ENCODE peak calls at places on chromosomes 3 and 15, in four cellular contexts. E, I, C and V are unnamed samples.

GRCh38 chr3:102512734-102513518 is 78.1 kb downstream of the ZPLD1 start:
- DNase-seq in E (no peak), I (no peak), C (no peak), V (no peak)

GRCh38 chr3:132997404-132997803 is 40.8 kb upstream of the TMEM108 start:
- DNase-seq in E (no peak), I (no peak), C (no peak), V (no peak)

GRCh38 chr15:77817434-77817833 is 184.7 kb upstream of the LINGO1 start:
- DNase-seq in E (no peak), I (no peak), C (no peak), V (no peak)

GRCh38 chr15:78055923-78056713 is 21.4 kb downstream of the TBC1D2B start:
- DNase-seq in E (no peak), I (no peak), C (no peak), V (no peak)

GRCh38 chr15:73601449-73602425 is 31.5 kb downstream of the NPTN start:
- DNase-seq in E (no peak), I (peak; percentile 61), C (no peak), V (no peak)

GRCh38 chr3:66692751-66693140 is 191.9 kb upstream of the LRIG1 start:
- DNase-seq in E (no peak), I (no peak), C (no peak), V (no peak)

GRCh38 chr3:81451611-81452010 is 309.8 kb downstream of the GBE1 start:
- DNase-seq in E (no peak), I (no peak), C (no peak), V (no peak)

GRCh38 chr3:159499031-159499793 is 489.4 kb upstream of the IL12A start:
- DNase-seq in E (no peak), I (no peak), C (no peak), V (no peak)

GRCh38 chr3:69536306-69537020 is 150.6 kb upstream of the FRMD4B start:
- DNase-seq in E (no peak), I (no peak), C (no peak), V (no peak)

GRCh38 chr3:111811811-111812210 is 47.3 kb upstream of the PHLDB2 start:
- DNase-seq in E (no peak), I (no peak), C (no peak), V (no peak)

DNA sequence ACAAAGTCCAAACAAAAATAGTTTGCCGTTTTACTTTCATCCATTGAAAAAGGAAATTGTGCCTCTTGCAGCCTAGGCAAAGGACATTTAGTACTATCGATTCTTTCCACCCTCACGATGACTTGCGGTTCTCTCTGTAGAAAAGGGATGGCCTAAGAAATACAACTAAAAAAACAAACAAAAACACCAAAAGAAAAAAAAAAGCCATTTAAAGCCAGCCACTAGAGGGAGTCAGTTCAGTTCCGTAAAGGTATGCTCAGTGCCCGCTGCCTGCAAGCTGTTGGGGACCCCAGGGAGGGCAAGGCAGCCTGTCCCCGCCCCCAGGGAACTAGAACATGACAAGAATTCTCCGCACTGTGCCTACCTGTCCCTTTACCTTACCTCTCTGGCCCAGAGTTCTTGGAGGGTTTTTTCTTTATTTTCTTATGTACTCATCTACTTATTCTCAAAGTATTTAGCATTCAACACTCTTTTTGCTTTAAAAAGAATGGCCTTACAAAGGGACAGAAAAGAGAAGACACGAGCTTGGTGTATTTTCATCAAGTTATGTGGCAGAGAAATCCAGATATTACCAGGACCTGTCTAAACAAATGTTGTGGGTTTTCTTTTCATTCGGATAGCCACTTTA is 29.9 kb upstream of the NR2E3 start:
- DNase-seq in E (peak; percentile 54), I (peak; percentile 12), C (peak; percentile 49), V (peak; percentile 45)
- TF ChIP-seq SPI1 in E (no peak), I (no peak), C (no peak), V (peak; percentile 24)

GRCh38 chr3:38655708-38656300 is 6.3 kb upstream of the SCN5A start:
- DNase-seq in E (peak; percentile 34), I (peak; percentile 36), C (no peak), V (no peak)
- TF ChIP-seq SPI1 in E (no peak), I (no peak), C (no peak), V (no peak)

GRCh38 chr15:87669846-87670245 is 586.7 kb downstream of the NTRK3 start:
- DNase-seq in E (no peak), I (no peak), C (no peak), V (no peak)
- TF ChIP-seq SPI1 in E (no peak), I (no peak), C (no peak), V (no peak)

GRCh38 chr3:40306336-40306735 is 3.2 kb upstream of the EIF1B start:
- DNase-seq in E (no peak), I (no peak), C (no peak), V (no peak)

GRCh38 chr3:40299721-40300335 is 9.7 kb upstream of the EIF1B start:
- DNase-seq in E (no peak), I (peak; percentile 89), C (no peak), V (no peak)

GRCh38 chr3:40299130-40299720 is 10.3 kb upstream of the EIF1B start:
- DNase-seq in E (no peak), I (no peak), C (no peak), V (no peak)

GRCh38 chr3:40304352-40304751 is 5.2 kb upstream of the EIF1B start:
- DNase-seq in E (no peak), I (no peak), C (no peak), V (no peak)

DNA sequence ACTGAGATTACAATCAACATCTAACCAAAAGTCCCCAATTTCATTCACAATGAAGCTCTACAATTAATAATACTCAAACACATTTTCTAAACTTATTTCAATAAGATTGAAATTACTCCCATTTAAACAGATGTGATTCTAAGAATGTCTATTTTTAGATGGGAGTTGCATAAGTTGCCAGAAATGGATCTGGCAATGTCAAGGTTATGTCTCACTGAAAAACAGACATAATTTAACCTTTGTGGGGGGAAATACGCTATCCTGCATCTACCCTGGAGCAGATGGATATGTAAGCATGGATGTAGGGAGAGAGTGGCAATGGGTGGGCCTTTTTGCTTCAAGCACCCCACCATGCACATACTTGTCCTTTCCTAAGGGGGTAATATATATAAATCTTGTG is 6.7 kb upstream of the EIF1B start:
- DNase-seq in E (no peak), I (no peak), C (no peak), V (no peak)
- TF ChIP-seq SPI1 in E (no peak), I (no peak), C (no peak), V (no peak)

DNA sequence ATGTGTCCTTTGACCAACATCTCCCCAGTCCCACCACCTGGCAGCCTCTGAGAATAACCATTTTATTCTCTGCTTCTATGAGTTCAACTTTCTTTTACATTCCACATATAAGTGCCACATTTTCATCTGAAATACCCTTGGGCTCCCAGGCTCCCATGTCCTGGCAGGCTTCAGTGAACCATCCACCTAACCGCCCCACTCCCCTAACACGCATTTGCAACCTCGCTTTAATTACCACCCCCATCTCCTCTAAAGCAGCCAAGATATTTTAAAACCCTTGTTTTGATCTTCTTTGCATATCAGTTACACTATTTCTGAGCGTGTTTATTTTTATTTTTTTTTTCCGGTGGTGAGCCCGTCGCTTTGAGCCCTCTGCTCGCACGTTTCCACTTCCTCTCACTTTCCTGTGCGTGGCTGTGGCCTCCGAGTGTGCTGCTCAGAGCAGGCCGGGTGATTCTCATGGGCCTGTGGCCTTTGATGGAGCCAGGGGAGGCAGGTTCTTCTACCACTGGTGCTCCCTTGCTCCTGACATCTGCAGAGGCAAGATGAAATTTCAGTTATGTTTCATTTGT is 195.4 kb upstream of the LPP start:
- DNase-seq in E (no peak), I (peak; percentile 57), C (no peak), V (no peak)
- TF ChIP-seq SPI1 in E (no peak), I (peak; percentile 48), C (peak; percentile 45), V (peak; percentile 63)

GRCh38 chr3:52524752-52525661 is 8.7 kb downstream of the NT5DC2 start:
- DNase-seq in E (no peak), I (no peak), C (no peak), V (no peak)
- TF ChIP-seq SPI1 in E (no peak), I (no peak), C (no peak), V (no peak)

DNA sequence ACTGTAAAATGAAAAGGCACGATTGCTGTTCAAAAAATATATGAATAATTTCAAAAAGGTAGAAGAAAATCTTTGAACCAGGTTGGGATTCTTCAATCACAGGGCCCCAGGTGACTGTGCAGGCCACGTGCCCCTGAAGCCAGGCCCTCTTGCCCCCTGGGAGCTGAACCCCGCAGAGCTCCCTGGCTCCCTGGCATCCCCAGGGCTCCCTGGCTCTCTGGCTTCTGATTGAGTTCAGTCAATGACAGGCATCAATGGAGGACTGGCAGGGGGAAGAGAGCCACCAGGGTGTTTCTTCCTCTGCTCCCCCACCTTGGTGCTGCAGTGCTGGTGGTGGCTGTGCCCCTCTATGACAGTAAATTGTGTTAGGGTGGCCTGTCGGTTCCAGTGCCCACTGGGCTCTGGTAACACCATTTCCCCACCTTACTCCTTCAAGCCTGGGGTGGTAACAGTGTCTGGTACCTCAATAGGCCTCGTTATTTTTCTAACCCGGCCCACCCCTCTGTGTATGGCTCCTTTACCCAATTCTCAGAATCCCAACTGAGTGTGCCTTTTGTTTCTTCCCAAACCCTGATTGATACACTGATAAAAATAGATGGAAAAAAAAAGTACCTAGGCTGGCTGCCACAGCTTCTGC is 62.7 kb downstream of the STARD5 start:
- DNase-seq in E (no peak), I (no peak), C (no peak), V (no peak)
- TF ChIP-seq SPI1 in E (no peak), I (no peak), C (no peak), V (no peak)

GRCh38 chr3:188687389-188687788 is 484.4 kb upstream of the TPRG1 start:
- DNase-seq in E (no peak), I (peak; percentile 29), C (no peak), V (no peak)
- TF ChIP-seq SPI1 in E (no peak), I (no peak), C (no peak), V (no peak)

GRCh38 chr3:189967254-189967865 is 153.3 kb downstream of the P3H2 start:
- DNase-seq in E (peak; percentile 29), I (peak; percentile 26), C (no peak), V (peak; percentile 21)
- TF ChIP-seq SPI1 in E (no peak), I (no peak), C (no peak), V (no peak)

DNA sequence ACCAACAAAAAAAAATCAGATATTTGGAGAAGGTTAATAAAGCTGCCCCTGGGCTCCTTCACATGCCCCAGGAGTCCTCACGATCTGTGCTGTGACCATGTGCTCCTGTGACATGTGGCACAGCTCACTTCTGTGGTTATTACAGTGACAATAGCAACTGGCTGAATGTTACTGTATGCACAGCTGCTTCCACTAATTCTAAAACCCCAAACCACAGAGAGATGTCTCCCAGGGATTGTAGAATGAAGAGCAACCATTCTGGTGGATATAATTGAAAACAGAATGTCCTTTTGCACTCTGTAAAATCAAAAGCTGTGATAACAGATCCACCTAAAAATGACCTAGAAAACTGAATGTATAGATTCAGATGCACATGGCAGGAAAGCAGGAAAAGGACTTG is 489.2 kb upstream of the CNTN4 start:
- DNase-seq in E (no peak), I (no peak), C (no peak), V (no peak)
- TF ChIP-seq SPI1 in E (no peak), I (no peak), C (no peak), V (no peak)